ENCODE peak calls at places on chromosome 7, in eight cellular contexts. N is GM12878, X is HCT116, F is GM23338, P is HL-60, K is K562, I is HepG2, Y is SK-N-SH. D is an unnamed sample.

GRCh38 chr7:16670021-16670420 is 24.0 kb downstream of the BZW2 start:
- DNase-seq in N (no peak), X (no peak), F (no peak), P (no peak), K (no peak), I (no peak), Y (no peak), D (no peak)

GRCh38 chr7:64102656-64103400 is 57.6 kb downstream of the ZNF727 start:
- DNase-seq in N (no peak), X (no peak), F (no peak), P (no peak), K (no peak), I (no peak), Y (no peak), D (no peak)

GRCh38 chr7:12653127-12653917 is 34.1 kb upstream of the ARL4A start:
- DNase-seq in N (no peak), X (no peak), F (no peak), P (no peak), K (no peak), I (no peak), Y (no peak), D (no peak)

GRCh38 chr7:92717601-92717981 is 118.8 kb downstream of the CDK6 start:
- DNase-seq in N (no peak), X (no peak), F (no peak), P (no peak), K (no peak), I (no peak), Y (no peak), D (no peak)

GRCh38 chr7:140384894-140385650 is 13.3 kb downstream of the SLC37A3 start:
- DNase-seq in N (no peak), X (no peak), F (no peak), P (no peak), K (no peak), I (no peak), Y (no peak), D (no peak)

GRCh38 chr7:30800785-30801252 is 29.6 kb downstream of the MINDY4 start:
- DNase-seq in N (peak; percentile 21), X (peak; percentile 29), F (peak; percentile 85), P (peak; percentile 37), K (peak; percentile 72), I (peak; percentile 34), Y (peak; percentile 89), D (peak; percentile 46)

GRCh38 chr7:129271500-129272355 is 46.9 kb downstream of the AHCYL2 start:
- DNase-seq in N (peak; percentile 21), X (peak; percentile 38), F (peak; percentile 90), P (peak; percentile 35), K (peak; percentile 73), I (peak; percentile 64), Y (peak; percentile 57), D (peak; percentile 47)

GRCh38 chr7:22039696-22040095 is 94.0 kb upstream of the CDCA7L start:
- DNase-seq in N (no peak), X (no peak), F (no peak), P (no peak), K (no peak), I (no peak), Y (no peak), D (no peak)

GRCh38 chr7:43583424-43584199 is 704 bp downstream of the STK17A start:
- DNase-seq in N (no peak), X (no peak), F (peak; percentile 50), P (no peak), K (peak; percentile 50), I (peak; percentile 25), Y (peak; percentile 76), D (no peak)

GRCh38 chr7:51129527-51130472 is 186.8 kb downstream of the COBL start:
- DNase-seq in N (no peak), X (no peak), F (no peak), P (no peak), K (no peak), I (no peak), Y (no peak), D (no peak)

GRCh38 chr7:66352071-66352470 is 146.9 kb downstream of the TPST1 start:
- DNase-seq in N (no peak), X (no peak), F (peak; percentile 68), P (peak; percentile 17), K (no peak), I (no peak), Y (no peak), D (no peak)

GRCh38 chr7:106009511-106010226 is 46.6 kb downstream of the CDHR3 start:
- DNase-seq in N (no peak), X (peak; percentile 63), F (peak; percentile 98), P (peak; percentile 47), K (peak; percentile 92), I (no peak), Y (peak; percentile 91), D (peak; percentile 35)

GRCh38 chr7:24665564-24666294 is 91.5 kb downstream of the GSDME start:
- DNase-seq in N (peak; percentile 27), X (peak; percentile 27), F (peak; percentile 85), P (peak; percentile 3), K (peak; percentile 51), I (peak; percentile 53), Y (peak; percentile 58), D (peak; percentile 36)

GRCh38 chr7:30172451-30172850 is 37.7 kb downstream of the MTURN start:
- DNase-seq in N (no peak), X (no peak), F (no peak), P (no peak), K (no peak), I (no peak), Y (no peak), D (no peak)

GRCh38 chr7:46810986-46811385 is 770.9 kb downstream of the TNS3 start:
- DNase-seq in N (no peak), X (no peak), F (no peak), P (no peak), K (no peak), I (no peak), Y (no peak), D (no peak)

GRCh38 chr7:46812047-46812672 is 769.8 kb downstream of the TNS3 start:
- DNase-seq in N (no peak), X (no peak), F (no peak), P (no peak), K (no peak), I (no peak), Y (no peak), D (no peak)

GRCh38 chr7:46814516-46815250 is 767.2 kb downstream of the TNS3 start:
- DNase-seq in N (no peak), X (no peak), F (no peak), P (no peak), K (no peak), I (no peak), Y (no peak), D (no peak)

GRCh38 chr7:46809886-46810285 is 772.0 kb downstream of the TNS3 start:
- DNase-seq in N (no peak), X (no peak), F (no peak), P (no peak), K (no peak), I (no peak), Y (no peak), D (no peak)

GRCh38 chr7:46811529-46811928 is 770.4 kb downstream of the TNS3 start:
- DNase-seq in N (no peak), X (no peak), F (no peak), P (no peak), K (no peak), I (no peak), Y (no peak), D (no peak)
- TF ChIP-seq REST in N (no peak), X (no peak), F (no peak), P (no peak), K (no peak), I (no peak), Y (no peak), D (no peak)

DNA sequence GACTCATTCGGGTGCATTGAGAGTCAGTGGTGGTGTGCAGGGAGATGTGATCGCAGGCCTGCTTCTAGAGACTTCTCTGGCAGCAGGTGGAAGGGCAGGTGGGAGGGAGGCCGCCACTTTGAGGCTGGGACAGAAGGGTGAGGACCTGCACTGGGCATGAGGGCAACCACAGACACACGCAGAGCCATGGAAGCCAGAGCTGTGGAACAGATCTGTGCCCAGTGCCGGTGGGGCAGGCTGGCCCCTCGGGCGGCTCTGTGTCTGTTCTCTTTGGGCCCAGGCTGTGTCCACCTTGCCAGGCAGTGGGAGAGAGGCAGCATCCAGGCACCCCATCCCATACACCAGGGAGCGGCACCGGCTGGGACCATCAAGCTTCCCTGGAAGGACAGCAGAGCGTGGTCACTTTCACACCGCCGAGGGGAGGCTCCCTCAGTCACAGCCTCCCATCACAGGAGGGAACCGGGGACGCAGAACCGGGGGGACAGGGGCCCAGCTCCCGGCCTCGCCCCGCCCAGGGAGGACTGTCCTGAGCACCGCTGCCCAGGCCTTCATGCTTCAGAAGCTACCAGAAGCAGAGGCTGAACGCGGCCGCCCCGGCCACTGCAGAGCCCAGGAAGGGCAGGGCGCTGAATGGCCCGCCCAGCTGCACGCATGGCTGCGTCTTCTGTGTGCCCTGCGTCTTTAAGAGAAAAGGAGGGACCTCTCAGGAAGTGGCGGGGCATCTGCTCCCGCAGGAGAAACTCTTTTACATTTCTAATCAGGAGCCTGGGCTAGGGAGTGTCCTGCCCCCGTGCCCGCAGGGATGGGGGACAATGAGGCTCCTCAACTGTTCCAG is 32.1 kb downstream of the EN2 start:
- DNase-seq in N (no peak), X (no peak), F (peak; percentile 56), P (no peak), K (no peak), I (no peak), Y (peak; percentile 47), D (no peak)
- H3K27me3 ChIP-seq in N (no peaks in the 10 kb centered on the region), X (peaks cover 8% of the 10 kb centered on the region), F (peaks cover 66% of the 10 kb centered on the region), P (peaks cover 27% of the 10 kb centered on the region), K (peaks cover 84% of the 10 kb centered on the region), I (peaks cover 89% of the 10 kb centered on the region), Y (peaks cover 95% of the 10 kb centered on the region), D (peaks cover 4% of the 10 kb centered on the region)

DNA sequence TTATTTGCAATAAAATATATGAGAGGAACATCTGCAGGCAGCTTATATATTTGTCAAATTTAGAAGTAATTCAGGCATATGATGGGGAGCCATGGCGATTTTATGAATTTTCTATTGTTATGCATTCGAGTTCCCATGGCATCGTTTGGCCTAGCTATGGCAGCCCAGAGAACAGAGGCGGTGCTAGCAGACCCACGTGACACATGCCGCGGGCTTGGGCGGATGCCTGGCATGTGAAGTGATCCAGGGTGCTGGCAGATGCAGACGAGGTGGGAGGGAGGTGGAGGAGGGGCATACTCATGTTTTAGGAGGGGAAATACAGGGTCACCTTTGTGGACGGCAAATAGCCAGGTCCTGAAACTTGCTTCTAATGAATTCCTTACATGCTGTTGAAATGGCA is 560.0 kb upstream of the GALNT17 start:
- DNase-seq in N (no peak), X (no peak), F (no peak), P (no peak), K (no peak), I (no peak), Y (no peak), D (no peak)
- TF ChIP-seq REST in N (no peak), X (no peak), F (no peak), P (no peak), K (no peak), I (no peak), Y (no peak), D (no peak)

DNA sequence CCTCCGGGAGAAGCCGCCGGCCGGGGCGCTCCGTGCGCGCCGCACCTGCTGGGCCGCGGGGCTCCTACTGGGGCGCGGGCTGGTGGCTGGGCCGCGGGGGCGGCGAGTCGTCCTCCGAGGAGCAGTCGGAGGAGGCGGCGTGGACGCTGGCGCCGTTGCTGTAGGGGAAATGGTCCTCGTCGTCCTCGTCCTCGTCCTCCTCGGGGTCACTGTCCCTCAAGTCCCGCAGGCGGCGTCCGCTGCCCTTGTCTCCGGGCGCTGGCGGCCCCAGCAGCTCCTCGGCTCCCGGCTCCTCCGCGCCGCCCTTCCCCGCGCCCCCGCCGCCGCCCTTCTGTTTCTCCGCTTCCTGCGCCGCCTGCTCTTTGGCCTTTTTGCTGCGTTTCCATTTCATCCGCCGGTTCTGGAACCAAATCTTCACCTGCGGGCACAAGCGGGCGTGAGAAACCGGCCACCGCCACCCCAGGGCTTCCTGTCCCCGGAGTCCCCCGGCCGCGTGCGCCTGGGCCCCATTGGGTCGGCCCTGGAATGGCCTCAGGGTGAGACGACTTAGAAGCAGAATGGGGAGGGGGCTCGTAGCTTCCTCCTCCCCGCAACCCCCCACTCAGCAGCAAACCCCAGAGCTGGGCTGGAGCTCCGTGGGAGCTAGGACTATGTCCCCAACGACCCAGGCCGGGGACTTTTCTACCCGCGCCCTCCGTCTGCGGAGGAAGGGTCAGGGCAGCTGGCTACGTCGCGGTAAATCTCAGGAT is 4.8 kb downstream of the MNX1 start:
- DNase-seq in N (no peak), X (no peak), F (peak; percentile 68), P (no peak), K (no peak), I (no peak), Y (peak; percentile 61), D (no peak)
- H3K27me3 ChIP-seq in N (peaks cover 35% of the 10 kb centered on the region), X (no peaks in the 10 kb centered on the region), F (peaks cover 97% of the 10 kb centered on the region), P (peaks cover 84% of the 10 kb centered on the region), K (no peaks in the 10 kb centered on the region), I (peaks cover 25% of the 10 kb centered on the region), Y (peaks cover 96% of the 10 kb centered on the region), D (no peaks in the 10 kb centered on the region)

D was measured in Panc1.